ENCODE peak calls at places on chromosomes 4 and X, in seven cellular contexts. One of them, this sample, is unnamed.

GRCh38 chrX:48791063-48791820 is 4.9 kb downstream of the GATA1 start:
- DNase-seq in foreskin fibroblast: no peak
- DNase-seq in neuronal stem cell: no peak
- DNase-seq in naive B cell: no peak
- DNase-seq in stimulated activated naive CD4-positive, alpha-beta T cell: no peak
- DNase-seq in HTR-8/SVneo: no peak
- DNase-seq in germinal center: no peak
- DNase-seq in this sample: no peak

GRCh38 chr4:6772223-6772928 is 10.2 kb upstream of the KIAA0232 start:
- DNase-seq in foreskin fibroblast: peak; percentile 26
- DNase-seq in neuronal stem cell: no peak
- DNase-seq in naive B cell: no peak
- DNase-seq in stimulated activated naive CD4-positive, alpha-beta T cell: no peak
- DNase-seq in HTR-8/SVneo: peak; percentile 67
- DNase-seq in germinal center: no peak
- DNase-seq in this sample: no peak

GRCh38 chr4:11323771-11324170 is 104.9 kb downstream of the HS3ST1 start:
- DNase-seq in foreskin fibroblast: no peak
- DNase-seq in neuronal stem cell: no peak
- DNase-seq in naive B cell: no peak
- DNase-seq in stimulated activated naive CD4-positive, alpha-beta T cell: no peak
- DNase-seq in HTR-8/SVneo: no peak
- DNase-seq in germinal center: no peak
- DNase-seq in this sample: no peak

GRCh38 chrX:9019151-9019550 is 14.8 kb downstream of the FAM9B start:
- DNase-seq in foreskin fibroblast: peak; percentile 72
- DNase-seq in neuronal stem cell: no peak
- DNase-seq in naive B cell: no peak
- DNase-seq in stimulated activated naive CD4-positive, alpha-beta T cell: no peak
- DNase-seq in HTR-8/SVneo: no peak
- DNase-seq in germinal center: no peak
- DNase-seq in this sample: no peak

GRCh38 chr4:164779811-164780216 is 25.9 kb downstream of the SMIM31 start:
- DNase-seq in foreskin fibroblast: peak; percentile 41
- DNase-seq in neuronal stem cell: peak; percentile 43
- DNase-seq in naive B cell: no peak
- DNase-seq in stimulated activated naive CD4-positive, alpha-beta T cell: peak; percentile 2
- DNase-seq in HTR-8/SVneo: peak; percentile 29
- DNase-seq in germinal center: peak; percentile 17
- DNase-seq in this sample: peak; percentile 3

GRCh38 chr4:128513664-128514484 is 226.3 kb upstream of the PGRMC2 start:
- DNase-seq in foreskin fibroblast: peak; percentile 63
- DNase-seq in neuronal stem cell: no peak
- DNase-seq in naive B cell: no peak
- DNase-seq in stimulated activated naive CD4-positive, alpha-beta T cell: peak; percentile 24
- DNase-seq in HTR-8/SVneo: no peak
- DNase-seq in germinal center: no peak
- DNase-seq in this sample: no peak

GRCh38 chrX:72097081-72097480 is 34.6 kb downstream of the RTL5 start:
- DNase-seq in foreskin fibroblast: no peak
- DNase-seq in neuronal stem cell: no peak
- DNase-seq in naive B cell: no peak
- DNase-seq in stimulated activated naive CD4-positive, alpha-beta T cell: no peak
- DNase-seq in HTR-8/SVneo: no peak
- DNase-seq in germinal center: no peak
- DNase-seq in this sample: no peak

GRCh38 chrX:2283111-2283847 is 217.5 kb downstream of the DHRSX start:
- DNase-seq in foreskin fibroblast: no peak
- DNase-seq in neuronal stem cell: no peak
- DNase-seq in naive B cell: no peak
- DNase-seq in stimulated activated naive CD4-positive, alpha-beta T cell: no peak
- DNase-seq in HTR-8/SVneo: no peak
- DNase-seq in germinal center: no peak
- DNase-seq in this sample: no peak

GRCh38 chrX:15269618-15270521 is at the start of gene ASB9:
- DNase-seq in foreskin fibroblast: peak; percentile 81
- DNase-seq in neuronal stem cell: no peak
- DNase-seq in naive B cell: no peak
- DNase-seq in stimulated activated naive CD4-positive, alpha-beta T cell: peak; percentile 45
- DNase-seq in HTR-8/SVneo: peak; percentile 70
- DNase-seq in germinal center: no peak
- DNase-seq in this sample: peak; percentile 12

GRCh38 chrX:47194388-47194787 is 759 bp downstream of the UBA1 start:
- DNase-seq in foreskin fibroblast: no peak
- DNase-seq in neuronal stem cell: no peak
- DNase-seq in naive B cell: no peak
- DNase-seq in stimulated activated naive CD4-positive, alpha-beta T cell: no peak
- DNase-seq in HTR-8/SVneo: no peak
- DNase-seq in germinal center: no peak
- DNase-seq in this sample: no peak

GRCh38 chr4:114636192-114636935 is 37.8 kb downstream of the UGT8 start:
- DNase-seq in foreskin fibroblast: no peak
- DNase-seq in neuronal stem cell: no peak
- DNase-seq in naive B cell: no peak
- DNase-seq in stimulated activated naive CD4-positive, alpha-beta T cell: no peak
- DNase-seq in HTR-8/SVneo: no peak
- DNase-seq in germinal center: no peak
- DNase-seq in this sample: no peak

GRCh38 chr4:119834901-119835300 is 206.3 kb upstream of the PDE5A start:
- DNase-seq in foreskin fibroblast: no peak
- DNase-seq in neuronal stem cell: no peak
- DNase-seq in naive B cell: no peak
- DNase-seq in stimulated activated naive CD4-positive, alpha-beta T cell: no peak
- DNase-seq in HTR-8/SVneo: no peak
- DNase-seq in germinal center: no peak
- DNase-seq in this sample: no peak

GRCh38 chr4:189121336-189121735 is 819.3 kb upstream of the FRG1 start:
- DNase-seq in foreskin fibroblast: no peak
- DNase-seq in neuronal stem cell: no peak
- DNase-seq in naive B cell: no peak
- DNase-seq in stimulated activated naive CD4-positive, alpha-beta T cell: no peak
- DNase-seq in HTR-8/SVneo: no peak
- DNase-seq in germinal center: no peak
- DNase-seq in this sample: peak; percentile 4

GRCh38 chr4:73891739-73892405 is 22.7 kb downstream of the CXCL1 start:
- DNase-seq in foreskin fibroblast: peak; percentile 89
- DNase-seq in neuronal stem cell: no peak
- DNase-seq in naive B cell: no peak
- DNase-seq in stimulated activated naive CD4-positive, alpha-beta T cell: no peak
- DNase-seq in HTR-8/SVneo: no peak
- DNase-seq in germinal center: no peak
- DNase-seq in this sample: peak; percentile 78

GRCh38 chr4:125368161-125368560 is 53.4 kb downstream of the FAT4 start:
- DNase-seq in foreskin fibroblast: peak; percentile 72
- DNase-seq in neuronal stem cell: no peak
- DNase-seq in naive B cell: no peak
- DNase-seq in stimulated activated naive CD4-positive, alpha-beta T cell: no peak
- DNase-seq in HTR-8/SVneo: no peak
- DNase-seq in germinal center: no peak
- DNase-seq in this sample: no peak

GRCh38 chrX:20026278-20026677 is 35.4 kb upstream of the BCLAF3 start:
- DNase-seq in foreskin fibroblast: peak; percentile 51
- DNase-seq in neuronal stem cell: no peak
- DNase-seq in naive B cell: no peak
- DNase-seq in stimulated activated naive CD4-positive, alpha-beta T cell: no peak
- DNase-seq in HTR-8/SVneo: peak; percentile 7
- DNase-seq in germinal center: no peak
- DNase-seq in this sample: no peak

GRCh38 chrX:129932137-129932791 is 26.3 kb downstream of the UTP14A start:
- DNase-seq in foreskin fibroblast: peak; percentile 92
- DNase-seq in neuronal stem cell: peak; percentile 74
- DNase-seq in naive B cell: peak; percentile 66
- DNase-seq in stimulated activated naive CD4-positive, alpha-beta T cell: peak; percentile 65
- DNase-seq in HTR-8/SVneo: peak; percentile 51
- DNase-seq in germinal center: peak; percentile 89
- DNase-seq in this sample: peak; percentile 58

GRCh38 chr4:38161208-38162113 is 201.3 kb downstream of the PTTG2 start:
- DNase-seq in foreskin fibroblast: peak; percentile 58
- DNase-seq in neuronal stem cell: no peak
- DNase-seq in naive B cell: no peak
- DNase-seq in stimulated activated naive CD4-positive, alpha-beta T cell: no peak
- DNase-seq in HTR-8/SVneo: no peak
- DNase-seq in germinal center: no peak
- DNase-seq in this sample: no peak

GRCh38 chr4:70759126-70759525 is 37.4 kb downstream of the RUFY3 start:
- DNase-seq in foreskin fibroblast: peak; percentile 14
- DNase-seq in neuronal stem cell: no peak
- DNase-seq in naive B cell: no peak
- DNase-seq in stimulated activated naive CD4-positive, alpha-beta T cell: no peak
- DNase-seq in HTR-8/SVneo: no peak
- DNase-seq in germinal center: no peak
- DNase-seq in this sample: no peak

GRCh38 chrX:136754641-136755040 is 26.1 kb downstream of the ARHGEF6 start:
- DNase-seq in foreskin fibroblast: peak; percentile 16
- DNase-seq in neuronal stem cell: no peak
- DNase-seq in naive B cell: no peak
- DNase-seq in stimulated activated naive CD4-positive, alpha-beta T cell: peak; percentile 18
- DNase-seq in HTR-8/SVneo: no peak
- DNase-seq in germinal center: no peak
- DNase-seq in this sample: no peak

GRCh38 chr4:163048447-163048846 is 118.2 kb downstream of the NAF1 start:
- DNase-seq in foreskin fibroblast: peak; percentile 2
- DNase-seq in neuronal stem cell: no peak
- DNase-seq in naive B cell: no peak
- DNase-seq in stimulated activated naive CD4-positive, alpha-beta T cell: no peak
- DNase-seq in HTR-8/SVneo: peak; percentile 22
- DNase-seq in germinal center: peak; percentile 20
- DNase-seq in this sample: no peak

GRCh38 chr4:160233141-160233540 is 1130.3 kb downstream of the RAPGEF2 start:
- DNase-seq in foreskin fibroblast: no peak
- DNase-seq in neuronal stem cell: no peak
- DNase-seq in naive B cell: no peak
- DNase-seq in stimulated activated naive CD4-positive, alpha-beta T cell: no peak
- DNase-seq in HTR-8/SVneo: no peak
- DNase-seq in germinal center: no peak
- DNase-seq in this sample: no peak

GRCh38 chr4:142238589-142238988 is 602.2 kb downstream of the IL15 start:
- DNase-seq in foreskin fibroblast: peak; percentile 82
- DNase-seq in neuronal stem cell: no peak
- DNase-seq in naive B cell: no peak
- DNase-seq in stimulated activated naive CD4-positive, alpha-beta T cell: no peak
- DNase-seq in HTR-8/SVneo: no peak
- DNase-seq in germinal center: no peak
- DNase-seq in this sample: no peak

GRCh38 chrX:46645614-46646013 is 72.0 kb downstream of the CHST7 start:
- DNase-seq in foreskin fibroblast: no peak
- DNase-seq in neuronal stem cell: no peak
- DNase-seq in naive B cell: no peak
- DNase-seq in stimulated activated naive CD4-positive, alpha-beta T cell: no peak
- DNase-seq in HTR-8/SVneo: no peak
- DNase-seq in germinal center: no peak
- DNase-seq in this sample: no peak

GRCh38 chr4:154928640-154929257 is 147.7 kb downstream of the RBM46 start:
- DNase-seq in foreskin fibroblast: peak; percentile 66
- DNase-seq in neuronal stem cell: peak; percentile 21
- DNase-seq in naive B cell: no peak
- DNase-seq in stimulated activated naive CD4-positive, alpha-beta T cell: no peak
- DNase-seq in HTR-8/SVneo: no peak
- DNase-seq in germinal center: no peak
- DNase-seq in this sample: peak; percentile 4

GRCh38 chrX:50615570-50616158 is 145.0 kb upstream of the DGKK start:
- DNase-seq in foreskin fibroblast: no peak
- DNase-seq in neuronal stem cell: no peak
- DNase-seq in naive B cell: no peak
- DNase-seq in stimulated activated naive CD4-positive, alpha-beta T cell: no peak
- DNase-seq in HTR-8/SVneo: no peak
- DNase-seq in germinal center: no peak
- DNase-seq in this sample: no peak

GRCh38 chr4:69601065-69601464 is 38.4 kb downstream of the UGT2A2 start:
- DNase-seq in foreskin fibroblast: no peak
- DNase-seq in neuronal stem cell: no peak
- DNase-seq in naive B cell: no peak
- DNase-seq in stimulated activated naive CD4-positive, alpha-beta T cell: no peak
- DNase-seq in HTR-8/SVneo: no peak
- DNase-seq in germinal center: no peak
- DNase-seq in this sample: no peak

GRCh38 chrX:15946783-15947550 is 92.4 kb upstream of the AP1S2 start:
- DNase-seq in foreskin fibroblast: peak; percentile 93
- DNase-seq in neuronal stem cell: no peak
- DNase-seq in naive B cell: no peak
- DNase-seq in stimulated activated naive CD4-positive, alpha-beta T cell: no peak
- DNase-seq in HTR-8/SVneo: peak; percentile 57
- DNase-seq in germinal center: no peak
- DNase-seq in this sample: no peak

GRCh38 chrX:12139934-12140611 is 1.8 kb downstream of the FRMPD4 start:
- DNase-seq in foreskin fibroblast: peak; percentile 18
- DNase-seq in neuronal stem cell: no peak
- DNase-seq in naive B cell: no peak
- DNase-seq in stimulated activated naive CD4-positive, alpha-beta T cell: no peak
- DNase-seq in HTR-8/SVneo: no peak
- DNase-seq in germinal center: no peak
- DNase-seq in this sample: no peak

GRCh38 chr4:53558981-53559620 is 32.2 kb downstream of the LNX1 start:
- DNase-seq in foreskin fibroblast: peak; percentile 64
- DNase-seq in neuronal stem cell: no peak
- DNase-seq in naive B cell: no peak
- DNase-seq in stimulated activated naive CD4-positive, alpha-beta T cell: no peak
- DNase-seq in HTR-8/SVneo: no peak
- DNase-seq in germinal center: no peak
- DNase-seq in this sample: no peak

GRCh38 chrX:12419591-12419990 is 281.3 kb downstream of the FRMPD4 start:
- DNase-seq in foreskin fibroblast: peak; percentile 27
- DNase-seq in neuronal stem cell: no peak
- DNase-seq in naive B cell: no peak
- DNase-seq in stimulated activated naive CD4-positive, alpha-beta T cell: no peak
- DNase-seq in HTR-8/SVneo: no peak
- DNase-seq in germinal center: no peak
- DNase-seq in this sample: no peak

GRCh38 chrX:45056428-45057145 is 144.1 kb downstream of the DIPK2B start:
- DNase-seq in foreskin fibroblast: peak; percentile 3
- DNase-seq in neuronal stem cell: no peak
- DNase-seq in naive B cell: no peak
- DNase-seq in stimulated activated naive CD4-positive, alpha-beta T cell: no peak
- DNase-seq in HTR-8/SVneo: no peak
- DNase-seq in germinal center: no peak
- DNase-seq in this sample: no peak

GRCh38 chr4:53541577-53542206 is 49.6 kb downstream of the LNX1 start:
- DNase-seq in foreskin fibroblast: peak; percentile 88
- DNase-seq in neuronal stem cell: no peak
- DNase-seq in naive B cell: no peak
- DNase-seq in stimulated activated naive CD4-positive, alpha-beta T cell: no peak
- DNase-seq in HTR-8/SVneo: no peak
- DNase-seq in germinal center: no peak
- DNase-seq in this sample: peak; percentile 47

GRCh38 chr4:26356067-26356466 is 35.3 kb downstream of the RBPJ start:
- DNase-seq in foreskin fibroblast: no peak
- DNase-seq in neuronal stem cell: no peak
- DNase-seq in naive B cell: no peak
- DNase-seq in stimulated activated naive CD4-positive, alpha-beta T cell: no peak
- DNase-seq in HTR-8/SVneo: no peak
- DNase-seq in germinal center: no peak
- DNase-seq in this sample: no peak

GRCh38 chr4:27350161-27350560 is 489.5 kb downstream of the STIM2 start:
- DNase-seq in foreskin fibroblast: peak; percentile 67
- DNase-seq in neuronal stem cell: no peak
- DNase-seq in naive B cell: no peak
- DNase-seq in stimulated activated naive CD4-positive, alpha-beta T cell: no peak
- DNase-seq in HTR-8/SVneo: no peak
- DNase-seq in germinal center: no peak
- DNase-seq in this sample: no peak

GRCh38 chr4:165096776-165097175 is 15.9 kb downstream of the TMEM192 start:
- DNase-seq in foreskin fibroblast: peak; percentile 45
- DNase-seq in neuronal stem cell: peak; percentile 11
- DNase-seq in naive B cell: no peak
- DNase-seq in stimulated activated naive CD4-positive, alpha-beta T cell: no peak
- DNase-seq in HTR-8/SVneo: peak; percentile 49
- DNase-seq in germinal center: peak; percentile 11
- DNase-seq in this sample: no peak

GRCh38 chr4:118280501-118281218 is 72.1 kb downstream of the PRSS12 start:
- DNase-seq in foreskin fibroblast: peak; percentile 85
- DNase-seq in neuronal stem cell: peak; percentile 40
- DNase-seq in naive B cell: peak; percentile 38
- DNase-seq in stimulated activated naive CD4-positive, alpha-beta T cell: peak; percentile 42
- DNase-seq in HTR-8/SVneo: peak; percentile 31
- DNase-seq in germinal center: peak; percentile 31
- DNase-seq in this sample: no peak

GRCh38 chr4:67687639-67688038 is 13.3 kb downstream of the UBA6 start:
- DNase-seq in foreskin fibroblast: peak; percentile 82
- DNase-seq in neuronal stem cell: no peak
- DNase-seq in naive B cell: no peak
- DNase-seq in stimulated activated naive CD4-positive, alpha-beta T cell: no peak
- DNase-seq in HTR-8/SVneo: no peak
- DNase-seq in germinal center: no peak
- DNase-seq in this sample: no peak

This sample was measured in smooth muscle cell of the brain vasculature.